ENCODE peak calls at places on chromosome 15, in seven cellular contexts. I is Calu3, G is fibroblast of pulmonary artery, A is heart left ventricle, S is suprapubic skin, V is choroid plexus epithelial cell, Y is A549. X is an unnamed sample.
A peak's percentile ranks its signal among the peaks of the same experiment; 100 is the strongest.

GRCh38 chr15:34729056-34729455 is 25.7 kb downstream of the GJD2 start:
- DNase-seq in G (no peak), A (no peak), I (no peak), S (no peak), V (no peak), Y (no peak), X (no peak)

GRCh38 chr15:74264081-74264501 is 28.0 kb downstream of the CCDC33 start:
- DNase-seq in S (no peak), I (no peak), V (no peak), A (no peak), Y (no peak), G (no peak), X (no peak)

GRCh38 chr15:95286911-95287769 is 1043.4 kb upstream of the NR2F2 start:
- DNase-seq in G (no peak), V (peak; percentile 52), S (no peak), I (no peak), A (no peak), Y (no peak), X (no peak)

GRCh38 chr15:91566116-91566515 is 287.4 kb upstream of the SLCO3A1 start:
- DNase-seq in V (no peak), S (no peak), Y (no peak), A (no peak), G (no peak), I (no peak), X (no peak)

GRCh38 chr15:31474059-31474868 is 147.6 kb downstream of the KLF13 start:
- DNase-seq in S (peak; percentile 39), I (no peak), V (no peak), G (no peak), Y (no peak), A (no peak), X (no peak)

GRCh38 chr15:33284336-33284735 is 26.4 kb upstream of the RYR3 start:
- DNase-seq in Y (no peak), V (no peak), G (no peak), A (no peak), I (no peak), S (no peak), X (no peak)

GRCh38 chr15:94749848-94750617 is 518.7 kb downstream of the MCTP2 start:
- DNase-seq in A (no peak), I (no peak), Y (no peak), S (no peak), G (no peak), V (peak; percentile 4), X (peak; percentile 8)

GRCh38 chr15:72968531-72968922 is 83.7 kb upstream of the NEO1 start:
- DNase-seq in A (no peak), S (no peak), G (peak; percentile 20), I (peak; percentile 51), V (peak; percentile 37), Y (no peak), X (no peak)

GRCh38 chr15:85379403-85380131 is 836 bp upstream of the AKAP13 start:
- DNase-seq in S (no peak), I (peak; percentile 22), A (no peak), V (peak; percentile 43), G (no peak), Y (no peak), X (no peak)

GRCh38 chr15:74835312-74835823 is 7.6 kb downstream of the ULK3 start:
- DNase-seq in A (peak; percentile 62), Y (peak; percentile 96), G (peak; percentile 57), I (peak; percentile 92), S (no peak), V (peak; percentile 54), X (peak; percentile 40)

GRCh38 chr15:56869573-56869972 is 48.9 kb upstream of the TCF12 start:
- DNase-seq in S (no peak), Y (no peak), I (peak; percentile 65), A (peak; percentile 41), V (peak; percentile 33), G (peak; percentile 49), X (no peak)

GRCh38 chr15:68812596-68813548 is 7.8 kb downstream of the ANP32A start:
- DNase-seq in I (no peak), A (no peak), V (peak; percentile 73), Y (no peak), S (no peak), G (peak; percentile 30), X (peak; percentile 38)

GRCh38 chr15:22887157-22887951 is 48.9 kb downstream of the NIPA2 start:
- DNase-seq in A (peak; percentile 65), V (peak; percentile 69), G (peak; percentile 58), I (no peak), Y (no peak), S (peak; percentile 76), X (peak; percentile 67)

GRCh38 chr15:63892794-63893441 is 59.2 kb upstream of the HERC1 start:
- DNase-seq in G (no peak), V (no peak), I (no peak), A (no peak), S (no peak), Y (no peak), X (no peak)

GRCh38 chr15:40312370-40313158 is 4.8 kb upstream of the PLCB2 start:
- DNase-seq in I (no peak), G (no peak), Y (no peak), V (no peak), S (no peak), A (no peak), X (no peak)

GRCh38 chr15:87748483-87748882 is 508.1 kb downstream of the NTRK3 start:
- DNase-seq in A (no peak), V (no peak), S (no peak), I (no peak), G (no peak), Y (no peak), X (no peak)

GRCh38 chr15:25372298-25372697 is 66.5 kb downstream of the UBE3A start:
- DNase-seq in A (no peak), I (no peak), S (no peak), G (peak; percentile 69), V (peak; percentile 66), Y (no peak), X (peak; percentile 40)

GRCh38 chr15:69941931-69942471 is 155.7 kb downstream of the TLE3 start:
- DNase-seq in V (no peak), Y (no peak), I (no peak), G (no peak), S (no peak), A (no peak), X (no peak)

GRCh38 chr15:40925863-40926658 is 3.1 kb upstream of the DLL4 start:
- DNase-seq in Y (no peak), S (no peak), G (no peak), I (no peak), V (no peak), A (no peak), X (no peak)

GRCh38 chr15:31434418-31435255 is 108.0 kb downstream of the KLF13 start:
- DNase-seq in A (peak; percentile 50), Y (no peak), S (peak; percentile 86), G (peak; percentile 92), I (no peak), V (peak; percentile 80), X (peak; percentile 77)

DNA sequence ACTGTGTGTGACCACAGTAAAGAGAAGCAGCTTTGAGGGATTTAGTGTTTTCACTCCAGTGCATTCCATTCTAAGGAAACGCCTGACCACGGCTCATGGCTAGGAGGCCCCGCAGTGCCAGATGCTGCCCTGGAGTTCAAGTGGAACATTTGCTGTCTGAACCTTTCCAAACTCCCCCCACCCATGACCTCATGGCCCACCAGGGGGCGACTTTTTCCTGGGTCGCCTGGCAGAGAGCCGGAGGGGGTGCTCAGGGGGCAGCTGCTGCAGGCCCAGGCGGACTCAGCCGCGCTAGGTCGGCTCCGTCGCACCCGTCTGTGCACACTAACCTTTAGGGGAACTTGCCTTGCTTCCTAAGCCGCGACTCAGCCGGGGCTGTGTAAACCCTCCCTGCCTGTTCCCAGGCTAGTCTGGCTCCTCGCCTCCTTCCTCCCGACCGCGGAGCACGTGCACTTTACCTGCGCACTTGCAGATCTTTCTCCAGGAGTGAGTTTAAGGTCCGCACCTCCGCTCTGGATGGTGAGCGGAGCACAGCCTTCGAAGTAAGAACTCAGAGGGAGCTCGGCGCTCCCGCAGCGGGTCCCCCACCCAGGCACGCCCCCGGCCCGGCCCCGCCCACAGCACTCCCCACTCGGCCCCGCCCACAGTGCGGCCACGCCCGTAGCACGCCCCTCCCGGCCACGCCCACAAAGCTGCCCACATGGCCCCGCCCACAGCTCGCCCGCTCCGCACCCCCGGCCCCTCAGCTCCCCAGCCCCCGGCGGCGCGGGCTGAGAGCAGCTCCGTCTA is at the start of gene OCA2:
- DNase-seq in V (peak; percentile 83), A (peak; percentile 67), Y (peak; percentile 40), G (peak; percentile 25), I (no peak), S (no peak), X (peak; percentile 66)
- TF ChIP-seq CTCF in V (peak; percentile 41), A (peak; percentile 27), Y (peak; percentile 38), G (peak; percentile 11), I (no peak), S (no peak), X (peak; percentile 39)

DNA sequence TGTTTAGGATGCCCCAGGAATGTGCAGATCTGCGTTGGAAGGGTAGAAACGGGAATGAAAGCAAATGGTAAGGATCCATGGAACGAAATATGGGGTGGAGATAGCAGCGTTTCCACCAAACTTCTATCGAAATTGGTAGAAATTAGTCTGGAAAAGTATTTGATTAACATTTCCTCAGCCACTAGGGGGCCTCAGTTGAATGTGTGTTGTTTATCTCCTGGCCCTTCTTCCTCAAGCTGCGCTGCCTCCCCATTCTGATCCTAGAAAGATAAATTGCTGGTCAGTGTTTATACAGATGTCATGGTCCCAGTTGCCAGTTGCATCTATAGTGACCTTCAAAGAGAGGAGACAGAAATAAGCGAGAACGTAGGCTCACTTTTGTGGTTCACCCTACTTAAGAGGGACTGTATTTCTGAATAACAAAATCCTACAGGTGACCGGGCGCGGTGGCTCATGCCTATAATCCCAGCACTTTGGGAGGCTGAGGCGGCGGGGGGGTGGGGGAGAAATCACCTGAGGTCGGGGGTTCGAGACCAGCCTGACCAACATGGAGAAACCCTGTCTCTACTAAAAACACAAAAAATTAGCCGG is 457.1 kb downstream of the SQOR start:
- DNase-seq in Y (peak; percentile 1), G (peak; percentile 57), V (peak; percentile 5), S (no peak), A (no peak), I (peak; percentile 51), X (peak; percentile 19)
- TF ChIP-seq CTCF in Y (peak; percentile 17), G (peak; percentile 61), V (peak; percentile 30), S (no peak), A (peak; percentile 57), I (peak; percentile 23), X (peak; percentile 45)

GRCh38 chr15:45221967-45222366 is 30.1 kb upstream of the SLC28A2 start:
- DNase-seq in S (no peak), G (no peak), Y (no peak), V (no peak), A (no peak), I (no peak), X (no peak)
- TF ChIP-seq CTCF in S (no peak), G (no peak), Y (no peak), V (no peak), A (no peak), I (no peak), X (no peak)

DNA sequence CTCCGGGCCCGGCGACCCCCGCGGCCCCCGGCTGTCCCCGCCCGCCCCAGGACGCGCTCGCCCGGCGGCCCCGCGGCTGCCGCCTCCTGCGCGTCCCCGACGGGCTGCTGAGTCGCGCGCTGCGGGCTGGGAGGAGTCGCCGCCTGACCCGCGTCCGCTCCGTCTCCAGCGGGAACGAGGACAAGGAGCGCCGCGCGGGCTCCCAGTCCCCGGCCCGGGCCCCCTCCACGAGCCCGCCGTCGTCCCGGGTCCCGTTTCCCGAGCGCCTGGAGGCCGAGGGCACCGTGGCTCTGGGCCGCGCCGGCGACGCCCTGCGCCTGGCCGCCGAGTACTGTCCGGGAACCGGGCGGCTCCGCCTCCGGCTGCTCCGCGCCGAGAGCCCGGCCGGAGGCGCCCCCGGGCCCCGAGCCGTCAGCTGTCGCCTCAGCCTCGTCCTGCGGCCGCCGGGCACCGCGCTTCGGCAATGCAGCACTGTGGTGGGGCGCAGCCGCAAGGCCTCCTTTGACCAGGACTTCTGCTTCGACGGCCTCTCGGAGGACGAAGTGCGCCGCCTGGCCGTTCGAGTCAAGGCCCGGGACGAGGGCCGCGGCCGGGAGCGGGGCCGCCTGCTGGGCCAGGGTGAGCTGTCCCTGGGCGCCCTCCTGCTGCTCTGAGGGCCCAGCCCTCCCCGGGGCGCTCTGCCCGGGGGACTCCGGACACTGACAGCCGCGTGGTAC is 1.5 kb downstream of the C2CD4A start:
- DNase-seq in I (peak; percentile 77), S (peak; percentile 69), G (peak; percentile 53), Y (peak; percentile 29), A (peak; percentile 59), V (no peak), X (peak; percentile 29)
- TF ChIP-seq CTCF in I (peak; percentile 25), S (no peak), G (peak; percentile 1), Y (peak; percentile 33), A (peak; percentile 37), V (peak; percentile 2), X (no peak)